ENCODE peak calls at places on chromosomes 3 and 15, in five cellular contexts. One of them, this sample, is unnamed.

GRCh38 chr3:123319760-123320159 is 118.0 kb downstream of the SEC22A start:
- DNase-seq in caudate nucleus: no peak
- DNase-seq in HEK293T: no peak
- DNase-seq in astrocyte: no peak
- DNase-seq in G401: no peak
- DNase-seq in this sample: no peak

GRCh38 chr15:78768531-78769408 is 42.5 kb downstream of the ADAMTS7 start:
- DNase-seq in caudate nucleus: no peak
- DNase-seq in HEK293T: no peak
- DNase-seq in astrocyte: no peak
- DNase-seq in G401: no peak
- DNase-seq in this sample: no peak

GRCh38 chr15:40122239-40122638 is 13.6 kb upstream of the BMF start:
- DNase-seq in caudate nucleus: no peak
- DNase-seq in HEK293T: no peak
- DNase-seq in astrocyte: no peak
- DNase-seq in G401: no peak
- DNase-seq in this sample: no peak

GRCh38 chr3:131960324-131960723 is 74.5 kb downstream of the CPNE4 start:
- DNase-seq in caudate nucleus: no peak
- DNase-seq in HEK293T: no peak
- DNase-seq in astrocyte: no peak
- DNase-seq in G401: no peak
- DNase-seq in this sample: peak

GRCh38 chr15:66498501-66499386 is 1.2 kb upstream of the SNAPC5 start:
- DNase-seq in caudate nucleus: no peak
- DNase-seq in HEK293T: no peak
- DNase-seq in astrocyte: peak
- DNase-seq in G401: peak
- DNase-seq in this sample: peak

GRCh38 chr3:8885806-8886205 is 77.5 kb downstream of the RAD18 start:
- DNase-seq in caudate nucleus: no peak
- DNase-seq in HEK293T: no peak
- DNase-seq in astrocyte: peak
- DNase-seq in G401: no peak
- DNase-seq in this sample: no peak

GRCh38 chr15:61483599-61483998 is 254.5 kb upstream of the RORA start:
- DNase-seq in caudate nucleus: no peak
- DNase-seq in HEK293T: no peak
- DNase-seq in astrocyte: no peak
- DNase-seq in G401: no peak
- DNase-seq in this sample: no peak

GRCh38 chr3:69696365-69696764 is 42.9 kb upstream of the MITF start:
- DNase-seq in caudate nucleus: no peak
- DNase-seq in HEK293T: no peak
- DNase-seq in astrocyte: no peak
- DNase-seq in G401: no peak
- DNase-seq in this sample: no peak

GRCh38 chr3:113668015-113668414 is 28.4 kb downstream of the USF3 start:
- DNase-seq in caudate nucleus: no peak
- DNase-seq in HEK293T: no peak
- DNase-seq in astrocyte: peak
- DNase-seq in G401: no peak
- DNase-seq in this sample: peak

GRCh38 chr3:47476644-47477199 is 981 bp upstream of the SCAP start:
- DNase-seq in caudate nucleus: no peak
- DNase-seq in HEK293T: no peak
- DNase-seq in astrocyte: no peak
- DNase-seq in G401: no peak
- DNase-seq in this sample: no peak

GRCh38 chr3:149752788-149753136 is 473 bp upstream of the COMMD2 start:
- DNase-seq in caudate nucleus: no peak
- DNase-seq in HEK293T: no peak
- DNase-seq in astrocyte: no peak
- DNase-seq in G401: no peak
- DNase-seq in this sample: no peak

GRCh38 chr3:153070153-153070868 is 91.7 kb upstream of the RAP2B start:
- DNase-seq in caudate nucleus: no peak
- DNase-seq in HEK293T: no peak
- DNase-seq in astrocyte: peak
- DNase-seq in G401: no peak
- DNase-seq in this sample: peak

GRCh38 chr3:89353465-89353864 is 246.0 kb downstream of the EPHA3 start:
- DNase-seq in caudate nucleus: no peak
- DNase-seq in HEK293T: no peak
- DNase-seq in astrocyte: peak
- DNase-seq in G401: no peak
- DNase-seq in this sample: peak

GRCh38 chr15:35305906-35306305 is 220.8 kb upstream of the NANOGP8 start:
- DNase-seq in caudate nucleus: no peak
- DNase-seq in HEK293T: no peak
- DNase-seq in astrocyte: peak
- DNase-seq in G401: peak
- DNase-seq in this sample: peak

GRCh38 chr3:188695251-188695650 is 476.5 kb upstream of the TPRG1 start:
- DNase-seq in caudate nucleus: no peak
- DNase-seq in HEK293T: no peak
- DNase-seq in astrocyte: no peak
- DNase-seq in G401: no peak
- DNase-seq in this sample: no peak

GRCh38 chr3:186967686-186968085 is 37.4 kb downstream of the ST6GAL1 start:
- DNase-seq in caudate nucleus: no peak
- DNase-seq in HEK293T: no peak
- DNase-seq in astrocyte: no peak
- DNase-seq in G401: no peak
- DNase-seq in this sample: no peak

GRCh38 chr3:187352581-187353575 is 15.3 kb upstream of the RTP4 start:
- DNase-seq in caudate nucleus: no peak
- DNase-seq in HEK293T: peak
- DNase-seq in astrocyte: peak
- DNase-seq in G401: no peak
- DNase-seq in this sample: peak

GRCh38 chr15:93974804-93975481 is 256.4 kb upstream of the MCTP2 start:
- DNase-seq in caudate nucleus: no peak
- DNase-seq in HEK293T: peak
- DNase-seq in astrocyte: peak
- DNase-seq in G401: peak
- DNase-seq in this sample: peak

GRCh38 chr15:72116680-72117447 is 1.1 kb downstream of the MYO9A start:
- DNase-seq in caudate nucleus: no peak
- DNase-seq in HEK293T: peak
- DNase-seq in astrocyte: peak
- DNase-seq in G401: peak
- DNase-seq in this sample: no peak

GRCh38 chr15:78204351-78205309 is 29.7 kb downstream of the ACSBG1 start:
- DNase-seq in caudate nucleus: peak
- DNase-seq in HEK293T: no peak
- DNase-seq in astrocyte: no peak
- DNase-seq in G401: no peak
- DNase-seq in this sample: no peak

GRCh38 chr15:89341316-89342005 is 6.8 kb upstream of the POLG start:
- DNase-seq in caudate nucleus: no peak
- DNase-seq in HEK293T: no peak
- DNase-seq in astrocyte: no peak
- DNase-seq in G401: peak
- DNase-seq in this sample: peak

GRCh38 chr3:154059798-154060197 is 61.4 kb upstream of the ARHGEF26 start:
- DNase-seq in caudate nucleus: no peak
- DNase-seq in HEK293T: no peak
- DNase-seq in astrocyte: no peak
- DNase-seq in G401: peak
- DNase-seq in this sample: peak

GRCh38 chr3:136955813-136956212 is 2.0 kb upstream of the IL20RB start:
- DNase-seq in caudate nucleus: no peak
- DNase-seq in HEK293T: no peak
- DNase-seq in astrocyte: peak
- DNase-seq in G401: no peak
- DNase-seq in this sample: peak

GRCh38 chr3:182970811-182971418 is 9.4 kb downstream of the DCUN1D1 start:
- DNase-seq in caudate nucleus: no peak
- DNase-seq in HEK293T: no peak
- DNase-seq in astrocyte: no peak
- DNase-seq in G401: no peak
- DNase-seq in this sample: no peak

GRCh38 chr3:45098315-45098714 is 47.9 kb downstream of the CDCP1 start:
- DNase-seq in caudate nucleus: no peak
- DNase-seq in HEK293T: no peak
- DNase-seq in astrocyte: no peak
- DNase-seq in G401: no peak
- DNase-seq in this sample: no peak

GRCh38 chr3:179973931-179974361 is 62.8 kb downstream of the PEX5L start:
- DNase-seq in caudate nucleus: peak
- DNase-seq in HEK293T: no peak
- DNase-seq in astrocyte: no peak
- DNase-seq in G401: no peak
- DNase-seq in this sample: no peak

GRCh38 chr3:15148614-15149013 is 49.7 kb upstream of the RBSN start:
- DNase-seq in caudate nucleus: no peak
- DNase-seq in HEK293T: peak
- DNase-seq in astrocyte: no peak
- DNase-seq in G401: peak
- DNase-seq in this sample: peak

GRCh38 chr15:95869920-95870319 is 460.6 kb upstream of the NR2F2 start:
- DNase-seq in caudate nucleus: no peak
- DNase-seq in HEK293T: no peak
- DNase-seq in astrocyte: no peak
- DNase-seq in G401: no peak
- DNase-seq in this sample: no peak

GRCh38 chr3:18401298-18401961 is 23.7 kb downstream of the SATB1 start:
- DNase-seq in caudate nucleus: no peak
- DNase-seq in HEK293T: no peak
- DNase-seq in astrocyte: no peak
- DNase-seq in G401: peak
- DNase-seq in this sample: no peak

GRCh38 chr3:65181397-65181871 is 493.6 kb upstream of the ADAMTS9 start:
- DNase-seq in caudate nucleus: no peak
- DNase-seq in HEK293T: no peak
- DNase-seq in astrocyte: no peak
- DNase-seq in G401: no peak
- DNase-seq in this sample: no peak

GRCh38 chr15:36612063-36612788 is 32.8 kb downstream of the CDIN1 start:
- DNase-seq in caudate nucleus: no peak
- DNase-seq in HEK293T: no peak
- DNase-seq in astrocyte: peak
- DNase-seq in G401: no peak
- DNase-seq in this sample: peak

GRCh38 chr3:127790009-127790533 is 32.2 kb downstream of the MGLL start:
- DNase-seq in caudate nucleus: no peak
- DNase-seq in HEK293T: no peak
- DNase-seq in astrocyte: no peak
- DNase-seq in G401: no peak
- DNase-seq in this sample: no peak

GRCh38 chr15:63599401-63600000 is 2.3 kb downstream of the FBXL22 start:
- DNase-seq in caudate nucleus: peak
- DNase-seq in HEK293T: no peak
- DNase-seq in astrocyte: no peak
- DNase-seq in G401: peak
- DNase-seq in this sample: peak

This sample was measured in renal cortical epithelial cell.